ENCODE peak calls at places on chromosomes 12 and 14, in nine cellular contexts. T is B cell; I is activated CD8-positive, alpha-beta T cell treated with anti-CD3 and anti-CD28 coated beads for 36 hours; U is right lobe of liver; A is A549; V is A673; D is ascending aorta; S is neural crest cell; E is IMR-90. X is an unnamed sample.

GRCh38 chr12:65649126-65649525 is 175.2 kb upstream of the HMGA2 start:
- DNase-seq in T (no peak), I (no peak), U (no peak), A (peak), V (peak), D (no peak), S (no peak), E (peak), X (no peak)

GRCh38 chr14:103736546-103737431 is 21.2 kb downstream of the ZFYVE21 start:
- DNase-seq in T (no peak), I (no peak), U (peak), A (no peak), V (no peak), D (no peak), S (no peak), E (no peak), X (no peak)

GRCh38 chr12:91001306-91001705 is 3.5 kb downstream of the EPYC start:
- DNase-seq in T (no peak), I (no peak), U (no peak), A (no peak), V (no peak), D (no peak), S (no peak), E (no peak), X (no peak)

GRCh38 chr14:79418649-79419415 is 792.5 kb downstream of the DIO2 start:
- DNase-seq in T (no peak), I (no peak), U (no peak), A (no peak), V (no peak), D (no peak), S (no peak), E (no peak), X (no peak)

GRCh38 chr14:103546651-103547454 is 15.6 kb downstream of the BAG5 start:
- DNase-seq in T (peak), I (peak), U (peak), A (peak), V (peak), D (no peak), S (peak), E (no peak), X (peak)

GRCh38 chr12:8819676-8819980 is 2.8 kb upstream of the A2ML1 start:
- DNase-seq in T (no peak), I (no peak), U (no peak), A (no peak), V (no peak), D (no peak), S (no peak), E (peak), X (no peak)

GRCh38 chr12:50918584-50919316 is 33.6 kb upstream of the HIGD1C start:
- DNase-seq in T (no peak), I (no peak), U (no peak), A (no peak), V (no peak), D (no peak), S (no peak), E (peak), X (no peak)

GRCh38 chr12:93804392-93805179 is 127.4 kb downstream of the CRADD start:
- DNase-seq in T (no peak), I (no peak), U (no peak), A (no peak), V (no peak), D (no peak), S (no peak), E (no peak), X (no peak)

GRCh38 chr12:14573118-14573517 is 5.4 kb upstream of the PLBD1 start:
- DNase-seq in T (no peak), I (no peak), U (no peak), A (no peak), V (no peak), D (no peak), S (no peak), E (no peak), X (no peak)

GRCh38 chr12:68178774-68179439 is 19.4 kb upstream of the IFNG start:
- DNase-seq in T (no peak), I (no peak), U (no peak), A (no peak), V (no peak), D (no peak), S (no peak), E (no peak), X (no peak)

GRCh38 chr14:61690982-61691381 is 4.3 kb upstream of the HIF1A start:
- DNase-seq in T (no peak), I (no peak), U (no peak), A (no peak), V (no peak), D (no peak), S (no peak), E (no peak), X (no peak)

GRCh38 chr14:69087061-69087461 is 65.9 kb downstream of the DCAF5 start:
- DNase-seq in T (no peak), I (no peak), U (no peak), A (no peak), V (no peak), D (no peak), S (no peak), E (peak), X (no peak)

GRCh38 chr12:226401-226800 is 12.4 kb upstream of the SLC6A12 start:
- DNase-seq in T (no peak), I (no peak), U (no peak), A (no peak), V (no peak), D (no peak), S (no peak), E (no peak), X (no peak)

GRCh38 chr14:41899416-41899815 is 292.7 kb downstream of the LRFN5 start:
- DNase-seq in T (no peak), I (no peak), U (no peak), A (no peak), V (peak), D (no peak), S (no peak), E (peak), X (no peak)

GRCh38 chr12:122081108-122081696 is 2.6 kb downstream of the MLXIP start:
- DNase-seq in T (no peak), I (no peak), U (no peak), A (no peak), V (no peak), D (no peak), S (no peak), E (no peak), X (no peak)

GRCh38 chr12:51726931-51727330 is 121.6 kb downstream of the FIGNL2 start:
- DNase-seq in T (no peak), I (no peak), U (no peak), A (no peak), V (no peak), D (no peak), S (no peak), E (no peak), X (no peak)

GRCh38 chr14:70780396-70781075 is 28.8 kb downstream of the MAP3K9 start:
- DNase-seq in T (peak), I (no peak), U (no peak), A (no peak), V (no peak), D (no peak), S (no peak), E (no peak), X (no peak)

GRCh38 chr14:69574266-69574953 is at the start of gene CCDC177:
- DNase-seq in T (peak), I (peak), U (peak), A (peak), V (peak), D (no peak), S (peak), E (peak), X (peak)

GRCh38 chr12:63889236-63889635 is 44.7 kb downstream of the SRGAP1 start:
- DNase-seq in T (no peak), I (no peak), U (no peak), A (peak), V (no peak), D (no peak), S (no peak), E (peak), X (no peak)

GRCh38 chr12:109617496-109617895 is 43.9 kb downstream of the MVK start:
- DNase-seq in T (no peak), I (no peak), U (no peak), A (no peak), V (no peak), D (no peak), S (no peak), E (no peak), X (no peak)

GRCh38 chr12:104737682-104738370 is 220.3 kb downstream of the SLC41A2 start:
- DNase-seq in T (no peak), I (no peak), U (no peak), A (no peak), V (peak), D (no peak), S (peak), E (no peak), X (no peak)

GRCh38 chr14:61561144-61561543 is 134.2 kb upstream of the HIF1A start:
- DNase-seq in T (no peak), I (no peak), U (peak), A (peak), V (no peak), D (no peak), S (no peak), E (peak), X (no peak)

GRCh38 chr14:69559581-69560011 is 15.1 kb downstream of the CCDC177 start:
- DNase-seq in T (no peak), I (no peak), U (no peak), A (no peak), V (no peak), D (no peak), S (peak), E (no peak), X (no peak)

GRCh38 chr12:132078190-132078589 is 65.9 kb downstream of the DDX51 start:
- DNase-seq in T (no peak), I (no peak), U (no peak), A (no peak), V (peak), D (no peak), S (no peak), E (peak), X (no peak)

GRCh38 chr14:101215936-101216335 is 312.4 kb upstream of the RTL1 start:
- DNase-seq in T (no peak), I (no peak), U (peak), A (no peak), V (no peak), D (no peak), S (no peak), E (no peak), X (no peak)

GRCh38 chr14:61077437-61077836 is 96.4 kb downstream of the SLC38A6 start:
- DNase-seq in T (no peak), I (no peak), U (no peak), A (no peak), V (no peak), D (no peak), S (no peak), E (no peak), X (no peak)

GRCh38 chr12:125403145-125403789 is 338.0 kb downstream of the AACS start:
- DNase-seq in T (peak), I (peak), U (no peak), A (no peak), V (peak), D (no peak), S (peak), E (peak), X (no peak)

GRCh38 chr12:47481041-47481440 is 224.8 kb downstream of the RPAP3 start:
- DNase-seq in T (no peak), I (no peak), U (no peak), A (no peak), V (no peak), D (no peak), S (no peak), E (no peak), X (no peak)

DNA sequence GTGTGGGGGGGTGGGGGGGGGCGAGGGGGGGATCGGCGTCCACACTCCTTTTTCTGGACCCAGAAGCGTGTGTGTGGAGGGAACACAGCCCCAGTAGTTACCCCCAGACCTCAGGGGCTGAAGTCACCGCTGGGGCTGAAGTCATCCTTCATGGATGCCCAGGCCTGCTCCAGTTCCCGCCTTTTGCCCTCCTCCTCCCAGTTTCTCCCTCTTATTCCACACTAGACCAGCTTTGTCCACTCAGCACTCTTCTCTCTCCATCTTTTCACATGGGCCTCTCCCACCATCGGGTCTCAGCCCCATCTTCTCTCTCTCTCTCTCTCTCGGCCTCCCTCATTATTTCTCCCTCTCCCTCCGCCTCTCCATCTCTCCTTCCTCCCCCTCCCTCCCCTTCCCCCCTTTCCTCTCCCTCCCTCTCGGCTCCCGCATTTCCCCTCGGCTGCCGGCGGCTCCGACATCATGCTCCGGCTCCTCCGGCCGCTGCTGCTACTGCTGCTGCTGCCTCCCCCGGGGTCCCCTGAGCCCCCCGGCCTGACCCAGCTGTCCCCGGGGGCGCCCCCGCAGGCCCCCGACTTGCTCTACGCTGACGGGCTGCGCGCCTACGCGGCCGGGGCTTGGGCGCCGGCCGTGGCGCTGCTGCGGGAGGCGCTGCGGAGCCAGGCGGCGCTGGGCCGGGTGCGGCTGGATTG is at the start of gene P3H3:
- DNase-seq in T (peak), I (peak), U (no peak), A (peak), V (peak), D (no peak), S (peak), E (peak), X (no peak)
- TF ChIP-seq CTCF in T (no peak), I (peak), U (no peak), A (peak), V (no peak), D (no peak), S (no peak), E (peak), X (peak)

DNA sequence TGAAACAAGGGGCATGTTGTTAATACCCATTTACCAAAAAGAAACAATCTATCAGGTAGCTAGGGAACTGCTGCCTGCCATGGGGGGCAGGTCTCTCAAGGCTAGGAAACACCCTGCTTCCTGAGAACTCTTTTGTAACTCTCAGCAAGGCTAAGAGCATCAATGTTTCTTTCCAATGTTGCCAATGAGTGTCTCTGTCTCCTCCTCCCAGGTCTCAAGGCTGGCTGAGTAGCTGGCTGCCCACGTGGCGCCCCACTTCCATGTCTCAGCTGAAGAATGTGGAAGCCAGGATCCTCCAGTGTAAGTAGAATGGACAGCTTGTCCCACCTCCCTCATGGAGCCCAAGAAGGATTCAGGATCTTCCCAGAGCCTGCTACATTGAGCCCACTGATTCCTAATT is 3.4 kb downstream of the ABHD4 start:
- DNase-seq in T (no peak), I (no peak), U (no peak), A (no peak), V (no peak), D (no peak), S (no peak), E (no peak), X (no peak)
- TF ChIP-seq CTCF in T (no peak), I (no peak), U (no peak), A (no peak), V (no peak), D (no peak), S (no peak), E (no peak), X (no peak)

DNA sequence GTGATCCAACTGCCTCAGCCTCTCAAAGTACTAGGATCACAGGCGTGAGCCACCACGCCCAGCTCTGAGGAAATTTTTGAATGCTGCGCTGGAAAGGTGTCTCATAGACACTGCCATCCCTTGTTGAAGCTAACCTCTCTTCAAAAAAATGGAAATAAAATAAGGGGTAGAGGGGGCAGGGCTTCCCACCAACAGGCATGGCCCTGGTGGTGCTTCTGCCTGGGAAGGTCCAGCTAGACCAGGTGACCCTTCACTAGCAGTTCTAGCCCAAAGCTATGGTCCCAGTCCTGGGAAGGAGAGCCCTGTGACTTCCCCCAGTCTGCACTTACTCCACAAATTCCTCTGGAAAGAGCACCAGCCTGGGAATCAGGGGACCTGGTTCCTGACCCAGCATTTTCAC is 45.7 kb upstream of the TSPAN11 start:
- DNase-seq in T (no peak), I (no peak), U (no peak), A (no peak), V (no peak), D (no peak), S (no peak), E (no peak), X (no peak)
- TF ChIP-seq CTCF in T (no peak), I (no peak), U (no peak), A (no peak), V (no peak), D (no peak), S (no peak), E (no peak), X (no peak)

DNA sequence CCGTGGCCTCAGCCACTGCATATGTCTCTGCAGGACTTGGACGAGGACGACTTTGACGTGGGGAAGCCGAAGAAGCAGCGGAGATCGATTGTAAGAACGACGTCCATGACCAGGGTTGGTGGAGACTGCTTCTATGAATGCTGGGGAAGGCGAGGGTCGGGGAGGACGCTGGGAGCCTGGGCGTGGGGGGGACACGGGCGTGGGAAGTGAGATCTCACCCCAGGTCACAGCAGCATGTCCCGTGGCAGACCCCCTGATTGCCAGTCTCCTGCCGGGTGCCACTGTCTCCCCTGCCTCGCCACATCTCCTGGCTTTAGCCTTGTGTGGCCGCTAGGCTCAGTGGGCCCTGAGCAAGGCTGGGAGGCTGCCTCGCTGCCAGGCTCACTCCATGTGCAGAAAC is 29.9 kb upstream of the TEX22 start:
- DNase-seq in T (no peak), I (no peak), U (no peak), A (no peak), V (no peak), D (no peak), S (no peak), E (no peak), X (no peak)
- TF ChIP-seq CTCF in T (no peak), I (no peak), U (no peak), A (no peak), V (no peak), D (no peak), S (no peak), E (no peak), X (no peak)

X was measured in progenitor cell of endocrine pancreas.